ENCODE peak calls at places on chromosomes 16 and 17, in six cellular contexts. U is astrocyte of the spinal cord, E is fibroblast of lung, A is cardiac muscle cell, L is progenitor cell of endocrine pancreas, B is mammary epithelial cell. X is an unnamed sample.
A peak's percentile ranks its signal among the peaks of the same experiment; 100 is the strongest.

GRCh38 chr17:81156866-81157805 is 8.2 kb upstream of the PVALEF start:
- DNase-seq in U (no peak), E (no peak), A (no peak), L (no peak), B (no peak), X (no peak)

GRCh38 chr17:42698736-42699414 is 16.5 kb downstream of the CNTNAP1 start:
- DNase-seq in U (peak; percentile 63), E (peak; percentile 79), A (peak; percentile 90), L (no peak), B (no peak), X (no peak)

GRCh38 chr16:2033057-2033911 is 6.6 kb downstream of the NHERF2 start:
- DNase-seq in U (peak; percentile 66), E (peak; percentile 55), A (peak; percentile 73), L (no peak), B (peak; percentile 37), X (peak; percentile 63)

GRCh38 chr17:80546267-80546666 is 1.6 kb downstream of the RPTOR start:
- DNase-seq in U (no peak), E (no peak), A (no peak), L (no peak), B (no peak), X (no peak)

GRCh38 chr17:2070241-2071023 is 15.5 kb downstream of the HIC1 start:
- DNase-seq in U (no peak), E (no peak), A (no peak), L (no peak), B (no peak), X (no peak)

GRCh38 chr17:50133028-50133768 is 3.2 kb upstream of the SAMD14 start:
- DNase-seq in U (no peak), E (peak; percentile 48), A (peak; percentile 40), L (no peak), B (no peak), X (no peak)

GRCh38 chr17:57919912-57920311 is 35.3 kb downstream of the CUEDC1 start:
- DNase-seq in U (no peak), E (no peak), A (no peak), L (no peak), B (no peak), X (no peak)

GRCh38 chr17:70060415-70060814 is 14.6 kb upstream of the KCNJ16 start:
- DNase-seq in U (peak; percentile 25), E (peak; percentile 69), A (no peak), L (no peak), B (no peak), X (no peak)

GRCh38 chr16:17171250-17172143 is 299.3 kb downstream of the XYLT1 start:
- DNase-seq in U (no peak), E (no peak), A (no peak), L (no peak), B (no peak), X (peak; percentile 49)

GRCh38 chr17:79852748-79853147 is 13.5 kb upstream of the CBX4 start:
- DNase-seq in U (peak; percentile 52), E (peak; percentile 61), A (peak; percentile 35), L (no peak), B (peak; percentile 76), X (no peak)

GRCh38 chr17:55845385-55845784 is 94.5 kb downstream of the PCTP start:
- DNase-seq in U (peak; percentile 35), E (peak; percentile 55), A (peak; percentile 62), L (peak; percentile 54), B (peak; percentile 3), X (no peak)

GRCh38 chr17:48392836-48393235 is 37.2 kb downstream of the SKAP1 start:
- DNase-seq in U (no peak), E (peak; percentile 32), A (no peak), L (no peak), B (no peak), X (no peak)

GRCh38 chr17:64229815-64230550 is 33.1 kb downstream of the TEX2 start:
- DNase-seq in U (no peak), E (no peak), A (no peak), L (no peak), B (no peak), X (no peak)

GRCh38 chr17:67868176-67868575 is 42.9 kb downstream of the BPTF start:
- DNase-seq in U (no peak), E (no peak), A (no peak), L (no peak), B (no peak), X (no peak)

GRCh38 chr17:35170968-35171771 is 23.0 kb downstream of the SLC35G3 start:
- DNase-seq in U (peak; percentile 28), E (peak; percentile 56), A (peak; percentile 29), L (no peak), B (peak; percentile 17), X (no peak)
- TF ChIP-seq CTCF in U (peak; percentile 3), E (peak; percentile 14), A (no peak), L (peak; percentile 18), B (peak; percentile 36), X (peak; percentile 36)

GRCh38 chr16:88710556-88710955 is 4.3 kb downstream of the CTU2 start:
- DNase-seq in U (no peak), E (no peak), A (no peak), L (no peak), B (no peak), X (no peak)
- TF ChIP-seq CTCF in U (no peak), E (no peak), A (no peak), L (no peak), B (no peak), X (no peak)

GRCh38 chr16:53100131-53100748 is 45.4 kb downstream of the CHD9 start:
- DNase-seq in U (no peak), E (no peak), A (no peak), L (no peak), B (no peak), X (no peak)

GRCh38 chr16:53097190-53097589 is 42.4 kb downstream of the CHD9 start:
- DNase-seq in U (no peak), E (no peak), A (no peak), L (no peak), B (no peak), X (no peak)

GRCh38 chr16:53098526-53099317 is 43.9 kb downstream of the CHD9 start:
- DNase-seq in U (peak; percentile 97), E (peak; percentile 98), A (peak; percentile 99), L (no peak), B (peak; percentile 79), X (peak; percentile 92)

GRCh38 chr16:53100889-53101288 is 46.1 kb downstream of the CHD9 start:
- DNase-seq in U (no peak), E (no peak), A (no peak), L (no peak), B (no peak), X (no peak)

DNA sequence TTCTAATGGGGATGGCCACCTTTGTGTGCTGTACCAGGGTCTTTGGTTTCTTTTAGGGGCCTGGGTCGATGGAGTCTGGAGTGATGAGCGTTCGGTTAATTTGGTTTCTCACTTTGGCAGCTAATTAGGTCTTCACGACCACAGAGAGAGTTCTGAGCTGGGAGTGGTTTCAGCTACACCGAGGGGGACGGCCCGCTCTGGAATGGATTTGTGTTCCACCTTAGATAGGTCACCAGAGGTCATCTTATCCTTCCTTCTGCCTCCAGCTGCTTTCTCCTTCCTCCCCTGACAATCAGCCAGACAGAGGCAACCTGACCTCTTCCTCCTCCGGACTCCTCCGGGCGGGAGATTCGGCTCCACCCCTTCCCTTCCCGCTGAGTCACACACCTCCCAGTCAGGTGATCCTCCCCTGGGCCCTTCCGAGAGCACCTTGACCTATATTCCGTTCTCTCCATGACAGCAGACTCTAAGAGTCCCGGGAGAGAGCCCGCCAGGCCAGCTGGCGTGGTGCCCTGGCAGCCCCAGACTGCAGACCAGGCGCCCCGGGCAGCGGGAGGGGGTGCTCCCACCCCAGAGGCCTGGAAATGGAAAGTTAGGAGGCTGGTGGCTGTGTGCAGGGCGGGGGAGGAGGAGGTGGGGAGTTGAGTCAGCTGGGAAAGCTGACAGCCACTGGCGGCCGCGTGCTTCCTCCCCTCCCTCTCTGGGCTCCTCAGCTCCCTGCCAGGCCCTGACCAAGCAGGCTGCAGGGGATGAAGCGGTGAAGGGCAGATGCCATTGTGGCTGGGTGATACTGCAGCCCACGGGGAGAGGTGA is 44.7 kb downstream of the CHD9 start:
- DNase-seq in U (peak; percentile 95), E (peak; percentile 91), A (peak; percentile 97), L (peak; percentile 50), B (peak; percentile 98), X (peak; percentile 72)
- TF ChIP-seq CTCF in U (no peak), E (no peak), A (no peak), L (no peak), B (peak; percentile 3), X (no peak)

GRCh38 chr16:57426356-57426755 is 20.8 kb downstream of the CIAPIN1 start:
- DNase-seq in U (no peak), E (no peak), A (no peak), L (no peak), B (no peak), X (no peak)

GRCh38 chr16:57427307-57427706 is 19.9 kb downstream of the CIAPIN1 start:
- DNase-seq in U (no peak), E (no peak), A (no peak), L (no peak), B (no peak), X (no peak)

GRCh38 chr16:57424599-57424998 is 20.0 kb downstream of the CCL17 start:
- DNase-seq in U (no peak), E (no peak), A (no peak), L (no peak), B (no peak), X (no peak)

GRCh38 chr16:57430955-57431354 is 16.2 kb downstream of the CIAPIN1 start:
- DNase-seq in U (no peak), E (no peak), A (no peak), L (no peak), B (no peak), X (no peak)

GRCh38 chr16:57427824-57428223 is 19.4 kb downstream of the CIAPIN1 start:
- DNase-seq in U (no peak), E (no peak), A (no peak), L (no peak), B (no peak), X (no peak)
- TF ChIP-seq CTCF in U (no peak), E (no peak), A (no peak), L (no peak), B (no peak), X (no peak)

X was measured in CD14-positive monocyte.